ENCODE peak calls at places on chromosome 11, in five cellular contexts. V is SK-N-SH, T is K562, B is HCT116, S is GM12878. H is an unnamed sample.

GRCh38 chr11:47185305-47186075 is 744 bp downstream of the PACSIN3 start:
- DNase-seq in S (no peak), T (peak), V (peak), B (no peak), H (peak)

GRCh38 chr11:94861306-94861845 is 93.2 kb downstream of the AMOTL1 start:
- DNase-seq in S (no peak), T (no peak), B (no peak), V (peak), H (no peak)

GRCh38 chr11:7332962-7333361 is 81.3 kb downstream of the SYT9 start:
- DNase-seq in T (no peak), S (no peak), B (no peak), V (no peak), H (no peak)

GRCh38 chr11:75582935-75583709 is 21.1 kb downstream of the SERPINH1 start:
- DNase-seq in V (peak), B (no peak), S (no peak), T (peak), H (no peak)

GRCh38 chr11:114171257-114172054 is 111.9 kb downstream of the ZBTB16 start:
- DNase-seq in S (no peak), T (no peak), V (no peak), B (no peak), H (peak)

GRCh38 chr11:34633990-34634725 is 13.3 kb downstream of the EHF start:
- DNase-seq in B (no peak), S (no peak), V (no peak), T (no peak), H (peak)

GRCh38 chr11:118304227-118304808 is at the start of gene CD3E:
- DNase-seq in V (no peak), S (no peak), B (no peak), T (no peak), H (no peak)

GRCh38 chr11:44290206-44290605 is 19.7 kb downstream of the ALX4 start:
- DNase-seq in S (no peak), B (no peak), V (no peak), T (no peak), H (no peak)

GRCh38 chr11:75383246-75383645 is 16.1 kb upstream of the RPS3 start:
- DNase-seq in V (no peak), B (no peak), T (no peak), S (no peak), H (no peak)

GRCh38 chr11:124867700-124868099 is 2.5 kb downstream of the ROBO3 start:
- DNase-seq in T (peak), S (no peak), V (peak), B (peak), H (peak)

GRCh38 chr11:63537293-63538101 is 889 bp downstream of the PLAAT4 start:
- DNase-seq in V (no peak), B (no peak), T (no peak), S (no peak), H (no peak)

GRCh38 chr11:79942071-79942470 is 501.2 kb upstream of the TENM4 start:
- DNase-seq in B (no peak), V (no peak), T (no peak), S (no peak), H (no peak)

GRCh38 chr11:45982656-45983470 is 60.4 kb downstream of the LARGE2 start:
- DNase-seq in B (peak), V (peak), T (peak), S (no peak), H (no peak)

GRCh38 chr11:75867778-75868374 is 52.9 kb downstream of the UVRAG start:
- DNase-seq in S (peak), T (peak), V (peak), B (peak), H (peak)

GRCh38 chr11:116702772-116703360 is 69.9 kb downstream of the BUD13 start:
- DNase-seq in B (no peak), V (peak), S (no peak), T (no peak), H (no peak)

GRCh38 chr11:113862430-113862829 is 12.9 kb downstream of the USP28 start:
- DNase-seq in S (no peak), V (no peak), B (no peak), T (no peak), H (peak)

GRCh38 chr11:69810289-69811118 is 8.7 kb downstream of the FGF3 start:
- DNase-seq in T (no peak), B (no peak), V (no peak), S (no peak), H (no peak)

GRCh38 chr11:133927690-133928627 is 28.8 kb downstream of the IGSF9B start:
- DNase-seq in T (peak), S (no peak), B (no peak), V (peak), H (peak)

GRCh38 chr11:86129775-86130540 is 61.1 kb upstream of the PICALM start:
- DNase-seq in V (no peak), B (no peak), T (no peak), S (no peak), H (no peak)

GRCh38 chr11:20089357-20089756 is 70.9 kb downstream of the DBX1 start:
- DNase-seq in V (no peak), S (no peak), B (no peak), T (no peak), H (no peak)

GRCh38 chr11:11620966-11621880 is 582 bp downstream of the GALNT18 start:
- DNase-seq in S (no peak), V (peak), B (no peak), T (no peak), H (no peak)
- TF ChIP-seq ZBTB33 in S (no peak), V (no peak), B (no peak), T (no peak), H (no peak)

GRCh38 chr11:14622241-14622954 is 21.2 kb upstream of the PDE3B start:
- DNase-seq in T (no peak), S (no peak), B (no peak), V (no peak), H (no peak)

GRCh38 chr11:14620027-14620511 is 23.5 kb upstream of the PDE3B start:
- DNase-seq in S (no peak), B (no peak), V (no peak), T (no peak), H (peak)

GRCh38 chr11:14623036-14623435 is 20.6 kb upstream of the PDE3B start:
- DNase-seq in V (no peak), S (no peak), T (peak), B (no peak), H (no peak)

GRCh38 chr11:14626650-14627049 is 17.0 kb upstream of the PDE3B start:
- DNase-seq in T (no peak), S (no peak), V (no peak), B (no peak), H (no peak)

DNA sequence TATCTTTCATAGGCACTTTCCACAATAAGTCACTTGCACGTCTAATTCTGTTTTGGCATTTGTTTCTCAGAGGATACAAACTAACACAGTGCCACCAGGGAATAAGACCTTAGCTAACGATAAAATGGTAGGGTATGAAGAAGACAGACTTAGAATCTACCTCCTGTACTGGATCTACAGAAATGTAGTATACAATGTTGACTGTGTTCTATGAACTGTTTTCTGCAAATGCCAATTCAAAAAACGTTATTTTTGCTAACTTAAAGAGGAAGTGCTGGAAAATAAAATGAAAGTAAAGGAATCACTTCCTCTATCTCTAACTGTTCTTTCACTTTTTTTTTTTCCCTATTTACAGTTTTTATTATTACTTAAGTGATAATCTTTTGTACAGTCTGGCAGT is 17.8 kb upstream of the PDE3B start:
- DNase-seq in S (no peak), V (no peak), T (no peak), B (no peak), H (no peak)
- TF ChIP-seq ZBTB33 in S (no peak), V (no peak), T (no peak), B (no peak), H (no peak)

DNA sequence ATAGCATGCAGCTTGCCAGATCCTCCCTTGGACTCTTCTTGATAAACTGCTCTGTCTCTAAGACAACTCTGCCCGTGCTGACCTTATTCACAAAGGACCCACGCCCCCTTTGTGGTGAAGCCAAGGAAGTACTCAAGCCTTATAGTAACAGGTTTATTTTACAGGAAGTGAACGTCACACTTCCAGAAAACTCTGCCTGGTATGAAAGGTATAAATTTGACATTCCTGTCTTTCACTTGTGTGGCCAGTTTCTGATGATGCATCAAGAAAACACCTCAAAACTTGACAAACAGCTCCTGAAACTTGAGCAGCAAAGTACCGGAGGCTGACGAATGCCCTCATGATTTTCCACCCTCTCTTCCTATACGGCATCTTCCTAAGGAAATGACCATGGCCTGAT is 12.5 kb upstream of the PELI3 start:
- DNase-seq in V (no peak), B (no peak), T (no peak), S (no peak), H (no peak)
- TF ChIP-seq ZBTB33 in V (no peak), B (no peak), T (no peak), S (no peak), H (no peak)

DNA sequence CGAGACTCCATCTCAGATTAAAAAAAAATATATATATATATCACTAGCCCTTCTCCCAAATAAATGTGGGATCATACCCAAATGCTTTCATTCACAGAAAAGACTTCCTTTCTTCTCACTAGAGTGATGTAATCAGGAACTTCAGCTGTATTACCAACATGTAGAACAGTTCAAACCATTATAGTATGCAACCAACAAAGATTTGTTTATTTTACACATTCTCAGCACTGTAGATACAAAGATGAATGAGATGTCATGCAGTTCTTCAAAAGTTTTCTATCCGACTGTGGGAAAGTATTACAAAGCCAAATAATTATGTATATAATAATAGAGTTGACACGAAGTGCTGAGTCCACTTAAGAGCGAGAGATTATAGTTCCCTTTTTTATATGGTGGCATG is 22.2 kb upstream of the ZNF143 start:
- DNase-seq in S (no peak), B (no peak), V (no peak), T (no peak), H (no peak)
- TF ChIP-seq ZBTB33 in S (no peak), B (no peak), V (no peak), T (no peak), H (no peak)

DNA sequence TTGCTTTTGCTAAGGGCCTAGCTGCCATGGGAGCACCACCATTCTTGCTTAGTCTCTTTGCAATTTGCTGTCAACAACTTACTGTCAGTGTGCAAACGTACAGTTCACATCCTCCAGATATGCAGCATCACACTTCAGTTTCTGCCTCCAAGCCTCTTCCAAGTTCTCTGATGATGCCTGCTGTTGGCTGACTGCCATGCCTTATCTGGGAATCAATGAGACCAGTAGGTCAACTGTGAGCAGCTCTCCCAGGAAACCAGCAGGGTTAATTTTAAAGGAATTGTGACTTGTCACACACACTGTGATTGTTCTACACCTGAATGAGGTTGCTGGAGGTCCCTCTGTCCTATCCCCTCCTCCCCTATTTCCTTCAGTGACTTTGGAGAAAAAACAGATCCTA is 56.0 kb downstream of the COPB1 start:
- DNase-seq in T (peak), S (no peak), V (peak), B (no peak), H (peak)
- TF ChIP-seq ZBTB33 in T (no peak), S (no peak), V (no peak), B (no peak), H (no peak)

GRCh38 chr11:36211735-36212430 is 77.3 kb downstream of the COMMD9 start:
- DNase-seq in S (no peak), T (no peak), B (no peak), V (peak), H (no peak)

GRCh38 chr11:36214484-36214883 is 74.7 kb downstream of the COMMD9 start:
- DNase-seq in B (no peak), S (no peak), V (no peak), T (no peak), H (no peak)

GRCh38 chr11:36212507-36212906 is 76.7 kb downstream of the COMMD9 start:
- DNase-seq in V (no peak), B (no peak), S (no peak), T (no peak), H (no peak)

GRCh38 chr11:36213050-36213840 is 76.0 kb downstream of the COMMD9 start:
- DNase-seq in S (no peak), B (no peak), V (peak), T (no peak), H (no peak)

GRCh38 chr11:36210529-36210928 is 78.7 kb downstream of the COMMD9 start:
- DNase-seq in S (no peak), B (no peak), V (no peak), T (no peak), H (no peak)
- TF ChIP-seq ZBTB33 in S (no peak), B (no peak), V (no peak), T (no peak), H (no peak)